ENCODE peak calls at places on chromosome 3, in nine cellular contexts. E is mesendoderm; D is adrenal gland; O is neuronal stem cell; J is K562; W is CD8-positive, alpha-beta T cell; P is Peyer's patch; N is cardiac muscle cell; B is CD4-positive, CD25-positive, alpha-beta regulatory T cell. M is an unnamed sample.

GRCh38 chr3:160931474-160931873 is 173.7 kb downstream of the B3GALNT1 start:
- DNase-seq in N (peak; percentile 9), J (no peak), D (no peak), W (no peak), P (no peak), E (no peak), O (no peak), B (no peak), M (no peak)

GRCh38 chr3:73094127-73094526 is 32.7 kb downstream of the EBLN2 start:
- DNase-seq in E (peak; percentile 53), W (no peak), O (no peak), N (no peak), P (no peak), B (peak; percentile 29), D (no peak), J (peak; percentile 66), M (no peak)

GRCh38 chr3:187641319-187641976 is 28.7 kb downstream of the SST start:
- DNase-seq in O (no peak), J (no peak), E (no peak), P (no peak), D (no peak), B (no peak), N (no peak), W (no peak), M (no peak)

GRCh38 chr3:55491296-55491816 is 4.2 kb upstream of the WNT5A start:
- DNase-seq in N (peak; percentile 70), J (no peak), O (no peak), D (peak; percentile 52), W (no peak), E (no peak), P (no peak), B (no peak), M (no peak)

GRCh38 chr3:152257246-152258074 is 11.3 kb upstream of the MBNL1 start:
- DNase-seq in D (no peak), O (no peak), N (no peak), J (no peak), P (no peak), B (peak; percentile 71), E (no peak), W (no peak), M (no peak)

GRCh38 chr3:154181127-154181691 is 60.0 kb downstream of the ARHGEF26 start:
- DNase-seq in N (peak; percentile 21), J (no peak), B (no peak), P (no peak), D (no peak), W (no peak), O (no peak), E (no peak), M (peak; percentile 9)

GRCh38 chr3:47010050-47010712 is 30.7 kb downstream of the NBEAL2 start:
- DNase-seq in N (no peak), J (no peak), O (no peak), P (peak; percentile 53), W (no peak), B (no peak), E (no peak), D (no peak), M (no peak)

GRCh38 chr3:69011331-69011730 is 2.2 kb downstream of the EOGT start:
- DNase-seq in E (peak; percentile 42), O (no peak), W (no peak), P (no peak), N (no peak), D (no peak), J (no peak), B (no peak), M (no peak)

GRCh38 chr3:18425641-18426403 is 683 bp upstream of the SATB1 start:
- DNase-seq in O (no peak), W (peak; percentile 80), D (peak; percentile 48), J (no peak), B (no peak), N (peak; percentile 15), P (peak; percentile 79), E (peak; percentile 68), M (peak; percentile 60)

GRCh38 chr3:133578548-133579191 is 5.2 kb downstream of the CDV3 start:
- DNase-seq in B (peak; percentile 25), D (no peak), O (no peak), J (peak; percentile 15), E (peak; percentile 78), P (no peak), N (peak; percentile 70), W (no peak), M (peak; percentile 18)

GRCh38 chr3:98732239-98733054 is 30.7 kb upstream of the ST3GAL6 start:
- DNase-seq in N (peak; percentile 49), O (peak; percentile 56), J (no peak), D (peak; percentile 71), B (no peak), E (peak; percentile 89), W (no peak), P (peak; percentile 50), M (peak; percentile 51)

GRCh38 chr3:35946121-35946856 is 307.0 kb downstream of the ARPP21 start:
- DNase-seq in D (no peak), J (no peak), W (no peak), B (no peak), E (peak; percentile 49), P (no peak), N (peak; percentile 70), O (peak; percentile 11), M (no peak)

GRCh38 chr3:131630812-131631211 is 128.0 kb upstream of the MRPL3 start:
- DNase-seq in W (no peak), N (no peak), E (no peak), J (no peak), P (no peak), D (no peak), O (no peak), B (no peak), M (no peak)

GRCh38 chr3:159634414-159634813 is 354.2 kb upstream of the IL12A start:
- DNase-seq in J (no peak), D (no peak), E (no peak), B (no peak), N (no peak), P (no peak), W (no peak), O (no peak), M (no peak)

GRCh38 chr3:66722675-66723074 is 221.9 kb upstream of the LRIG1 start:
- DNase-seq in E (peak; percentile 7), B (no peak), J (no peak), N (peak; percentile 43), D (peak; percentile 16), W (no peak), O (no peak), P (peak; percentile 60), M (no peak)

GRCh38 chr3:96017556-96017955 is 796.8 kb upstream of the EPHA6 start:
- DNase-seq in E (no peak), P (no peak), W (no peak), J (no peak), B (no peak), D (no peak), O (no peak), N (no peak), M (no peak)
- H3K27ac ChIP-seq in E (no peak overlapping the region), P (no peak overlapping the region), W (no peak overlapping the region), J (no peak overlapping the region), B (no peak overlapping the region), D (no peak overlapping the region), O (no peak overlapping the region), N (no peak overlapping the region), M (no peak overlapping the region)

GRCh38 chr3:128988286-128988685 is 5.6 kb downstream of the CFAP92 start:
- DNase-seq in E (no peak), J (no peak), D (no peak), W (no peak), B (no peak), P (peak; percentile 15), O (no peak), N (no peak), M (no peak)

GRCh38 chr3:128993461-128994172 is at the start of gene CFAP92:
- DNase-seq in P (peak; percentile 95), O (peak; percentile 80), D (peak; percentile 91), N (peak; percentile 76), J (peak; percentile 95), W (peak; percentile 94), E (peak; percentile 92), B (peak; percentile 90), M (peak; percentile 88)

GRCh38 chr3:128994173-128994512 is 267 bp upstream of the CFAP92 start:
- DNase-seq in E (no peak), W (no peak), P (no peak), J (no peak), B (no peak), O (no peak), D (no peak), N (no peak), M (no peak)

GRCh38 chr3:128992926-128993460 is 883 bp downstream of the CFAP92 start:
- DNase-seq in E (no peak), J (no peak), W (no peak), B (no peak), N (no peak), O (no peak), P (peak; percentile 34), D (no peak), M (no peak)

GRCh38 chr3:128991355-128991895 is 2.5 kb downstream of the CFAP92 start:
- DNase-seq in B (no peak), O (no peak), D (no peak), W (no peak), N (no peak), E (no peak), J (no peak), P (peak; percentile 33), M (no peak)
- H3K27me3 ChIP-seq in B (no peaks in the 10 kb centered on the region), O (no peaks in the 10 kb centered on the region), D (no peaks in the 10 kb centered on the region), W (no peaks in the 10 kb centered on the region), N (peaks cover 35% of the 10 kb centered on the region), E (peaks cover 3% of the 10 kb centered on the region), J (peaks cover 2% of the 10 kb centered on the region), P (no peaks in the 10 kb centered on the region), M (no peaks in the 10 kb centered on the region)

DNA sequence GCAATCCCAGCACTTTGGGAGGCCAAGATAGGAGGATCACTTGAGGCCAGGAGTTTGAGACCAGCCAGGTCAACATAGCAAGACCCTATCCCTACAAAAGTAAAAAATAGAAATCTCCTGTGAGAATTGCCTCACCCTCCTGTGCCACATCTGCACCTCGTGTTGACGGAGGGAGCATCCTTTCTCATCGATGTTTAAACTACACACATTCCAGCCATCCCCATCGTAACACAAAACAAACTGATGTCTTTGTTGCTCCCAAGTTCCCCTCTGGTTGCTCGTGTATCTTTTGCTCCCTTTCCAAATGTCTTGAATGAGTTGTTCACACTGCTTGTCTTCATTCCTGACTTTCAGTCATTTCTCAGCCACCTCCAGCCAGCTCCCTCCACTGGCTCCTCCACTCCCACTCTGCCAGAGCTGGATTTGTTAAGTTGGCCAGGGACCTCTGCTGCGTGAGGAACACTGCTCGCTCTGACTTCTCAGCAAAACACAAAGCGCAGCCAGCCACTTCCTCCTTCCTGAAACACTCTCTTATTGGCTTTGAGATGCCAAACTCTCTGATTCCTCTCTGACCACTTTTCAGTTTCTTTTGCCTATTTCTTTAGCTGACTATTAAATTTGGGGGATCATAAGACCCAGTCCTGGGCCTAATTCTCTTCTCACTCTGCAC is 53.6 kb upstream of the ATP13A3 start:
- DNase-seq in W (no peak), J (no peak), P (peak; percentile 50), D (no peak), N (peak; percentile 50), E (no peak), O (no peak), B (peak; percentile 21), M (no peak)
- H3K27ac ChIP-seq in W (no peak overlapping the region), J (no peak overlapping the region), P (no peak overlapping the region), D (no peak overlapping the region), N (no peak overlapping the region), E (no peak overlapping the region), O (no peak overlapping the region), B (no peak overlapping the region), M (no peak overlapping the region)

DNA sequence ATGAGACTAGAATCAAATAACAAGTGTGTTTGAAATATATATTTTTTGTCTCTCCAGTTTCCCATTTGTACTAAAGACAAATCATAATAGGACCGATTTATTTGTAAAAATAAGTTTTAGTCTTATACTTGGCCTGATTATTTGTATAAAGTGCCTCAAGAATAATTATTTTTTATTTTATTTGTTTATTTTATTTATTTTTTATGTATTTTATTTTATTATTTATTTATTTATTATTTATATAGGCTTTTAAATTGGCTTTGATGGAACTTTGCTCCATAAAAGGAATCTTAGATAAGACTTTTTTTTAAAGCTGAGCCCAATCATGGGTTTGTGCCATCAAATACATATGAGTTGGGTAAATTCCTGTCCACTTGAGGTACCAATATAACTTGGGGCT is 22.2 kb upstream of the ZNF80 start:
- DNase-seq in E (no peak), N (no peak), P (no peak), B (no peak), W (no peak), J (no peak), D (no peak), O (no peak), M (no peak)
- H3K27me3 ChIP-seq in E (no peaks in the 10 kb centered on the region), N (no peaks in the 10 kb centered on the region), P (no peaks in the 10 kb centered on the region), B (no peaks in the 10 kb centered on the region), W (no peaks in the 10 kb centered on the region), J (no peaks in the 10 kb centered on the region), D (no peaks in the 10 kb centered on the region), O (no peaks in the 10 kb centered on the region), M (no peaks in the 10 kb centered on the region)